ENCODE peak calls at places on chromosomes 12 and 14, in four cellular contexts. I, B, M and L are unnamed samples.

GRCh38 chr14:91280129-91280528 is 35.6 kb upstream of the GPR68 start:
- DNase-seq in B (no peak), I (no peak), M (no peak), L (no peak)

GRCh38 chr12:106566771-106567170 is 16.0 kb upstream of the RFX4 start:
- DNase-seq in M (no peak), I (no peak), B (no peak), L (no peak)

GRCh38 chr12:59580050-59580449 is 15.8 kb upstream of the SLC16A7 start:
- DNase-seq in M (peak), I (peak), B (peak), L (no peak)

GRCh38 chr14:69997849-69998248 is 118.6 kb downstream of the SMOC1 start:
- DNase-seq in M (peak), B (no peak), I (peak), L (peak)

GRCh38 chr14:41457393-41457792 is 149.3 kb upstream of the LRFN5 start:
- DNase-seq in I (no peak), B (no peak), M (no peak), L (peak)

GRCh38 chr14:101082436-101083384 is 179.2 kb upstream of the RTL1 start:
- DNase-seq in B (no peak), M (no peak), I (no peak), L (no peak)

GRCh38 chr12:102879144-102879763 is 37.8 kb downstream of the PAH start:
- DNase-seq in M (peak), B (peak), I (peak), L (peak)

GRCh38 chr12:95884998-95885397 is 26.2 kb downstream of the SNRPF start:
- DNase-seq in M (no peak), I (no peak), B (no peak), L (no peak)

GRCh38 chr12:101738920-101739665 is at the start of gene SYCP3:
- DNase-seq in B (no peak), I (no peak), M (no peak), L (no peak)

GRCh38 chr12:10153271-10154144 is 18.4 kb downstream of the OLR1 start:
- DNase-seq in M (peak), I (peak), B (peak), L (peak)

GRCh38 chr14:53190938-53191337 is 37.8 kb upstream of the DDHD1 start:
- DNase-seq in I (no peak), B (no peak), M (peak), L (peak)

GRCh38 chr14:94753067-94753466 is 16.8 kb downstream of the GSC start:
- DNase-seq in I (no peak), B (no peak), M (no peak), L (no peak)